ENCODE peak calls at places on chromosomes 13 and 19, in four cellular contexts. One of them, this sample, is unnamed.

GRCh38 chr13:99698816-99699099 is 197.5 kb downstream of the TM9SF2 start:
- DNase-seq in H1: no peak
- DNase-seq in GM12878: no peak
- DNase-seq in HepG2: no peak
- DNase-seq in this sample: no peak

GRCh38 chr19:30682576-30683536 is 310.7 kb downstream of the ZNF536 start:
- DNase-seq in HepG2: peak; percentile 35
- DNase-seq in H1: peak; percentile 82
- DNase-seq in GM12878: no peak
- DNase-seq in this sample: peak; percentile 57

GRCh38 chr13:24348797-24349515 is 39.6 kb downstream of the C1QTNF9 start:
- DNase-seq in H1: no peak
- DNase-seq in HepG2: no peak
- DNase-seq in GM12878: no peak
- DNase-seq in this sample: no peak

GRCh38 chr13:31998131-31998530 is 33.4 kb upstream of the FRY start:
- DNase-seq in HepG2: no peak
- DNase-seq in GM12878: no peak
- DNase-seq in H1: no peak
- DNase-seq in this sample: no peak

GRCh38 chr19:36142496-36142895 is 2.6 kb downstream of the CAPNS1 start:
- DNase-seq in HepG2: no peak
- DNase-seq in GM12878: no peak
- DNase-seq in H1: no peak
- DNase-seq in this sample: no peak

GRCh38 chr13:80469841-80470378 is 129.0 kb upstream of the SPRY2 start:
- DNase-seq in H1: no peak
- DNase-seq in HepG2: no peak
- DNase-seq in GM12878: no peak
- DNase-seq in this sample: no peak

GRCh38 chr13:25927966-25928365 is 123.8 kb downstream of the SHISA2 start:
- DNase-seq in H1: no peak
- DNase-seq in HepG2: no peak
- DNase-seq in GM12878: no peak
- DNase-seq in this sample: no peak

GRCh38 chr19:4322942-4323665 is 15.5 kb downstream of the STAP2 start:
- DNase-seq in HepG2: no peak
- DNase-seq in H1: no peak
- DNase-seq in GM12878: no peak
- DNase-seq in this sample: no peak

GRCh38 chr13:99559560-99559959 is 58.3 kb downstream of the TM9SF2 start:
- DNase-seq in H1: no peak
- DNase-seq in HepG2: peak; percentile 85
- DNase-seq in GM12878: no peak
- DNase-seq in this sample: no peak

GRCh38 chr19:2230807-2231533 is 5.2 kb downstream of the PLEKHJ1 start:
- DNase-seq in H1: no peak
- DNase-seq in HepG2: no peak
- DNase-seq in GM12878: no peak
- DNase-seq in this sample: no peak

GRCh38 chr13:104809483-104809882 is 1726.0 kb downstream of the EFNB2 start:
- DNase-seq in HepG2: no peak
- DNase-seq in GM12878: no peak
- DNase-seq in H1: no peak
- DNase-seq in this sample: no peak

GRCh38 chr13:29435125-29435911 is 160.2 kb downstream of the SLC7A1 start:
- DNase-seq in HepG2: no peak
- DNase-seq in H1: no peak
- DNase-seq in GM12878: no peak
- DNase-seq in this sample: no peak

GRCh38 chr13:40986328-40986856 is 32.7 kb downstream of the ELF1 start:
- DNase-seq in GM12878: no peak
- DNase-seq in H1: no peak
- DNase-seq in HepG2: peak; percentile 73
- DNase-seq in this sample: no peak

GRCh38 chr13:78997902-78998654 is 339.1 kb upstream of the OBI1 start:
- DNase-seq in GM12878: no peak
- DNase-seq in HepG2: no peak
- DNase-seq in H1: no peak
- DNase-seq in this sample: no peak

GRCh38 chr13:30690282-30691188 is 44.8 kb upstream of the ALOX5AP start:
- DNase-seq in GM12878: no peak
- DNase-seq in H1: no peak
- DNase-seq in HepG2: no peak
- DNase-seq in this sample: no peak

GRCh38 chr19:11479470-11480080 is 1.3 kb downstream of the ELAVL3 start:
- DNase-seq in H1: peak; percentile 97
- DNase-seq in GM12878: no peak
- DNase-seq in HepG2: peak; percentile 41
- DNase-seq in this sample: peak; percentile 16
- TF ChIP-seq POLR2AphosphoS5 in H1: no peak
- TF ChIP-seq POLR2AphosphoS5 in GM12878: no peak
- TF ChIP-seq POLR2AphosphoS5 in HepG2: no peak
- TF ChIP-seq POLR2AphosphoS5 in this sample: no peak

GRCh38 chr13:102091231-102091630 is 310.6 kb downstream of the FGF14 start:
- DNase-seq in GM12878: no peak
- DNase-seq in HepG2: no peak
- DNase-seq in H1: peak; percentile 56
- DNase-seq in this sample: no peak
- TF ChIP-seq TAF1 in GM12878: no peak
- TF ChIP-seq TAF1 in HepG2: no peak
- TF ChIP-seq TAF1 in H1: no peak
- TF ChIP-seq TAF1 in this sample: no peak

DNA sequence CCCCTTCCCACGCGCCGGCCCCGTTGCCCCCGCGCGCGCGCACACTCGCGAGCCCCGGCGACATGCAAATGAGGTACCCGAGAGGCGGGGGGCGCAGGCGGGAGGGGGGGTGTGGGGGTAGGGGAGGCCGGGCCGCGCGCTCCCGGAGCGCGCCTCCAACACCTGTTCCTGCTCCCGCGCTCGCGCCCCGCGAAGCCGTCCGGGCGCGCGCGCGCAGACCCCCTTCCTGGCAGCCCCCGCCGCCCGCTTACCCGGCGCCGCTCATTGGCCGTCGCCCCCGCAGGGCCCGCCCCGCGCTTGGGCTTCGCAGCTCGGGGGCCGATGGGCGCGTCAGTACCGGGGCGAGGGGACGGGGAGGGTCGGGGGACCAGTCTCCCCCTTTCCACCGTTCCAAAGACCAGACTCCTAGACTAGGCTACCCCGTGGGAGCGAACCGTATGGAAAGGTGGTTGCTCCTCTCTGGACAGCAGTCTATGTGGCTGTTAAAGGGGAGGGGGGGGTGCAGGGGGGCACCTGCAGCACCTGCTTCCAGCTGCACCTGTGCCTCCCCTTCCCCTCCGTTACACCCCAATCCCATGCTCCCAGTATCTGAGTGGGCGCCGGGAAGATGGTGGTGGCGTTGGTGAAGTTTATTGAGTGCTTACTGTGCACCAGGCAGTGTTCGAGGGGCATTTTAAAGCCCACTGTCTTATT is 394 bp downstream of the ZNF524 start:
- DNase-seq in GM12878: no peak
- DNase-seq in HepG2: no peak
- DNase-seq in H1: peak; percentile 89
- DNase-seq in this sample: peak; percentile 74
- TF ChIP-seq POLR2A in GM12878: no peak
- TF ChIP-seq POLR2A in HepG2: peak; percentile 56
- TF ChIP-seq POLR2A in H1: no peak
- TF ChIP-seq POLR2A in this sample: no peak

DNA sequence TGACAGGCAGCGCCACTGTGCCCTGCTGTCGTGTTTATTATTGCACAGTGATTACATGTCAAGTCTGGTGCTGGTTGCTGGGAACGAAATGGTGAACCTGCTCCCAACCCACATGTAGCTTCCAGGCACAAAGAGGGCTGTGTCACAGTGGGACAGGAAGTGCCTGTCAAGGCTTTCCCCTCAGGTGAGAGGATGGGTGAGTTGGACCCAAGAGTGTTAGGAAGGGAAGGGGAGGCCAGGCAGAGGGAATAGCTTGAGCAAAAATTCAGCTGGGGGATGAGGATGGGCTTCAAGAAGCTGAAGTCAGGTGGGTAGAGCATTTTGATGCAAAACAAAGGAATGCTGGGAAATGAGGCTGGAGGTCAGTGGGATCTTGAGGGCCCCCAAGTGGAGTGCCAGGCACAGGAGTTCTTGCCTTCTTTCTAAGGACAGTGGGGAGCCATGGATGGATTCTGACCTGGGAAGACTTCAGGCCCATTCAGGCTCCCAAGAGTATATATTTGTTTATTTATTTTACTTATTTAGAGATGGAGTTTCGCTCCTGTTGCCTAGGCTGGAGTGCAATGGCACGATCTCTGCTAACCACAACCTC is 8.5 kb upstream of the QTRT1 start:
- DNase-seq in HepG2: no peak
- DNase-seq in H1: no peak
- DNase-seq in GM12878: no peak
- DNase-seq in this sample: no peak
- TF ChIP-seq POLR2AphosphoS5 in HepG2: peak; percentile 28
- TF ChIP-seq POLR2AphosphoS5 in H1: no peak
- TF ChIP-seq POLR2AphosphoS5 in GM12878: no peak
- TF ChIP-seq POLR2AphosphoS5 in this sample: peak; percentile 48

GRCh38 chr19:38877781-38878574 is at the start of gene RINL:
- DNase-seq in H1: no peak
- DNase-seq in HepG2: no peak
- DNase-seq in GM12878: no peak
- DNase-seq in this sample: peak; percentile 83
- TF ChIP-seq TAF1 in H1: no peak
- TF ChIP-seq TAF1 in HepG2: peak; percentile 39
- TF ChIP-seq TAF1 in GM12878: no peak
- TF ChIP-seq TAF1 in this sample: no peak

This sample was measured in GM12892.